ENCODE peak calls at places on chromosomes 16 and 17, in eight cellular contexts. L, M, X, K, Q, W, I and N are unnamed samples.

GRCh38 chr17:34499576-34499975 is 79.8 kb upstream of the TMEM132E start:
- DNase-seq in L (no peak), M (no peak), X (no peak), K (peak), Q (no peak), W (no peak), I (no peak), N (peak)

GRCh38 chr17:63998721-63999679 is 849 bp downstream of the PRR29 start:
- DNase-seq in L (no peak), M (no peak), X (no peak), K (no peak), Q (no peak), W (no peak), I (no peak), N (no peak)

GRCh38 chr17:30363715-30364202 is 15.0 kb upstream of the CPD start:
- DNase-seq in L (peak), M (peak), X (peak), K (peak), Q (no peak), W (peak), I (no peak), N (peak)

GRCh38 chr16:57258226-57258909 is 13.3 kb downstream of the ARL2BP start:
- DNase-seq in L (no peak), M (peak), X (peak), K (no peak), Q (no peak), W (no peak), I (no peak), N (no peak)

GRCh38 chr17:68457539-68458259 is 403 bp upstream of the WIPI1 start:
- DNase-seq in L (peak), M (peak), X (peak), K (peak), Q (peak), W (peak), I (peak), N (peak)

GRCh38 chr17:79041723-79042420 is 17.9 kb downstream of the C1QTNF1 start:
- DNase-seq in L (no peak), M (no peak), X (no peak), K (peak), Q (no peak), W (no peak), I (no peak), N (no peak)

GRCh38 chr17:48970865-48971687 is 2.7 kb upstream of the GIP start:
- DNase-seq in L (no peak), M (no peak), X (peak), K (no peak), Q (no peak), W (no peak), I (no peak), N (no peak)

GRCh38 chr16:27450836-27451341 is 48.9 kb downstream of the IL21R start:
- DNase-seq in L (no peak), M (no peak), X (no peak), K (no peak), Q (no peak), W (no peak), I (no peak), N (no peak)

GRCh38 chr16:77353587-77354263 is 81.1 kb downstream of the ADAMTS18 start:
- DNase-seq in L (no peak), M (no peak), X (no peak), K (peak), Q (no peak), W (no peak), I (no peak), N (no peak)

GRCh38 chr16:82638095-82638798 is 11.5 kb downstream of the CDH13 start:
- DNase-seq in L (no peak), M (no peak), X (no peak), K (peak), Q (no peak), W (no peak), I (no peak), N (peak)

GRCh38 chr17:50689956-50690886 is 17.5 kb downstream of the ANKRD40 start:
- DNase-seq in L (no peak), M (peak), X (peak), K (peak), Q (no peak), W (no peak), I (peak), N (no peak)

GRCh38 chr16:19601083-19601976 is 45.8 kb downstream of the VPS35L start:
- DNase-seq in L (no peak), M (peak), X (no peak), K (peak), Q (peak), W (no peak), I (no peak), N (peak)

GRCh38 chr16:12558641-12559040 is 245.0 kb downstream of the CPPED1 start:
- DNase-seq in L (no peak), M (no peak), X (no peak), K (no peak), Q (no peak), W (no peak), I (no peak), N (no peak)

GRCh38 chr17:83082899-83083367 is 3.5 kb downstream of the METRNL start:
- DNase-seq in L (no peak), M (no peak), X (no peak), K (no peak), Q (no peak), W (no peak), I (no peak), N (no peak)

GRCh38 chr17:82487898-82488297 is 29.4 kb downstream of the NARF start:
- DNase-seq in L (no peak), M (no peak), X (peak), K (no peak), Q (no peak), W (peak), I (no peak), N (no peak)

GRCh38 chr16:24132048-24132796 is 123.9 kb upstream of the CACNG3 start:
- DNase-seq in L (no peak), M (no peak), X (no peak), K (no peak), Q (no peak), W (no peak), I (no peak), N (no peak)

GRCh38 chr17:19454074-19454473 is 43.0 kb downstream of the RNF112 start:
- DNase-seq in L (no peak), M (no peak), X (no peak), K (no peak), Q (no peak), W (no peak), I (no peak), N (no peak)

GRCh38 chr17:69579961-69580677 is 165.6 kb downstream of the MAP2K6 start:
- DNase-seq in L (no peak), M (no peak), X (no peak), K (no peak), Q (no peak), W (no peak), I (no peak), N (no peak)

GRCh38 chr16:400061-400540 is 1.6 kb upstream of the DECR2 start:
- DNase-seq in L (no peak), M (no peak), X (no peak), K (no peak), Q (no peak), W (no peak), I (no peak), N (no peak)

GRCh38 chr16:27324851-27325301 is 11.1 kb downstream of the IL4R start:
- DNase-seq in L (no peak), M (no peak), X (no peak), K (no peak), Q (no peak), W (no peak), I (no peak), N (no peak)

DNA sequence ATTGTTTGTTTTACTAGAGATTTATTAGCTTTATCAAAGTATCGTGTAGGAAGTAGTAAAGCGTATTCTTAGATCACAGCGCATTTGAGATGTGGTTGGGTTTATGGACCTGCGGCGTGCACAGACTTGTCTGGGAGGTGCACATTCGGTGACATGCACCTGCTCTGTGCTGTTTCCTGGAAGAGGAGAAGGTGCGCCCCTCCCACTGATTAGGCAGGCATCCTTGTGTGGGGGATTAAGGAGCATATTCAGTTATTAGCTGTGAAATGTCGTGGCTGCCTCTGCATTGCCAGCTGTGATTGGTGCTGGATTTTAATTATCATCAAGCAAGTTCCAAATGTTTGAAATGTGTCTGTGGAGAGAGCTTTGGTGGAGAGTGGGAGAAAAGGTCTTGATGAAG is 903.8 kb upstream of the RBFOX1 start:
- DNase-seq in L (no peak), M (no peak), X (no peak), K (no peak), Q (no peak), W (no peak), I (no peak), N (no peak)
- TF ChIP-seq CTCF in L (no peak), M (no peak), X (no peak), K (no peak), Q (no peak), W (no peak), I (no peak), N (no peak)

GRCh38 chr16:8714143-8714542 is 39.7 kb downstream of the ABAT start:
- DNase-seq in L (no peak), M (peak), X (no peak), K (no peak), Q (no peak), W (no peak), I (no peak), N (no peak)

GRCh38 chr16:8713635-8714097 is 39.2 kb downstream of the ABAT start:
- DNase-seq in L (no peak), M (peak), X (no peak), K (no peak), Q (no peak), W (no peak), I (no peak), N (no peak)

GRCh38 chr16:8716052-8716451 is 41.6 kb downstream of the ABAT start:
- DNase-seq in L (no peak), M (no peak), X (no peak), K (no peak), Q (no peak), W (no peak), I (no peak), N (no peak)

GRCh38 chr16:8716592-8716991 is 42.2 kb downstream of the ABAT start:
- DNase-seq in L (no peak), M (no peak), X (no peak), K (no peak), Q (no peak), W (no peak), I (no peak), N (no peak)

GRCh38 chr16:8712589-8713361 is 38.4 kb downstream of the ABAT start:
- DNase-seq in L (no peak), M (peak), X (no peak), K (no peak), Q (no peak), W (no peak), I (no peak), N (no peak)
- H3K4me3 ChIP-seq in L (no peak), M (peak), X (no peak), K (no peak), Q (no peak), W (no peak), I (no peak), N (no peak)

DNA sequence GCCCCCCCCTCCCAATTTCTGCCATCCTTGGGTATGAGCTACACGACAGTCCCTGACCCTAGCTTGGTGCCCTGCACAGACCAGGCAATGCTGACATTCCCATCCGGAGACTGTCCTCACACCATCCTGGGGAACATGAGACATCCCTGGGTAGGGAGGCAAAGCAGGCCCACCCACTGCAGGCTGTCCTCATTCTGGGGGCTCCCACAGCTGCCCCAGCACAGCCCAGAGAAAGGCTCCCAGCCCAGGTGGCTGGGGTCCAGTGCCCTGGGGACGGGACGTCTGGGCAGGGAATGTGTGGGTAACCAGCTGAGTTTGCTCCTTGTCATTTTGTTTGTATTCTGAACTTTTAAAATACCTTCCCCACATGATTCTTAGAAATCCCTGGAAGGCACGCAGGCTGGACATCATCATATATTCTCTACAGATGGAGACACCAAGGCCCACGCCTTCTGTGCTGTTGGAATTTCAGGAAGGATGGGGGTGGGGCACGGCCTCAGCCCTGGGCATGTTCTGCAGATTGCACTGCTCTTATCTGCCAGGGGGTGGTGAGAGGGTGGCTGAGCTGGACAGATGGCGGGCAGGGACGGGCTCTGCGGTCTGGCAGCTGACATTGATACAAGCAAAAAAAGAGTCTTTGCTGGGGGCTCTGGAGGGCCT is 28.5 kb downstream of the LRRC75A start:
- DNase-seq in L (peak), M (peak), X (no peak), K (peak), Q (no peak), W (no peak), I (peak), N (peak)
- TF ChIP-seq CTCF in L (peak), M (no peak), X (peak), K (peak), Q (no peak), W (no peak), I (peak), N (peak)

DNA sequence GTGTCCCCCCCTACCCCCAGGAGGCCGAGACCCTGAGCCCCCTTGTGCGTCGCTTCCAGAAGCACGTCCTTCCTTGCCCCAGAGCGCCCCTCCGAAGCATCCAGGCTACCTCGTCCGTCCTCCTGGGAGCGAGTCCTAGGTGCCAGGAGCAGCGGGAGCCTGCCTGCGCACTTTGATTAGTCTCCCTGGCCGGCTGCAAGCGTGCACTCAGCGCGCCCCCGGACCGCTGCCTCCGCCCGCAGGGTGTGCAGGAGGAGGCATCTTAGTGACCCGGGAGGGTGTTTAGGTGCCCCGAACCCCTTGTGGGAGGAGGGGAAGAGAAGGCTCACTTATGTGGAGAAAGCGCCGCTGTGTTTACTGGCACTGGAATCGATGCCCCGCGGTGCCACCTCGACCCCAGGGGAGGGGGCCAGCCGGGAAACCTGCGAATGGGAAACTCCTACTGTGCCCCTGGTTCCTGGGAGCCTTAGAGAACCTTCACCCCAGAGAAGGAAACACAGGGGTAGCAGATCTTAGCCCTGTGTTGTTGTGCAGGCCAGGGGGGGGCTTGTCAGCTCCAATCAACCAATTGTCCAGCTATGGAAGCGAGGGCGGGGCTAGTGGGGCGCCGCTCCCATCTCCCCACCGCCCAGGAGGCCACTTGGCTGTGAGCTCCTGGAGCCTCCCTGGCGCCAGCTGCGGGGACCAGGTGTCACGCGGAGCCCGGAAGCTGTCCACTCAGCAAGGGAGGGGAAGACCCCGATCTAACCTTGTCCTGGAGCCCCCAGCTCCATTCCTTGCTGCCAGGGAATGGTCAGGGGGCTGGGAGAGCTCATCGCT is 922.8 kb upstream of the EEF2KMT start:
- DNase-seq in L (no peak), M (no peak), X (no peak), K (no peak), Q (no peak), W (no peak), I (no peak), N (no peak)
- H3K4me3 ChIP-seq in L (no peak), M (peak), X (no peak), K (no peak), Q (no peak), W (no peak), I (no peak), N (no peak)

DNA sequence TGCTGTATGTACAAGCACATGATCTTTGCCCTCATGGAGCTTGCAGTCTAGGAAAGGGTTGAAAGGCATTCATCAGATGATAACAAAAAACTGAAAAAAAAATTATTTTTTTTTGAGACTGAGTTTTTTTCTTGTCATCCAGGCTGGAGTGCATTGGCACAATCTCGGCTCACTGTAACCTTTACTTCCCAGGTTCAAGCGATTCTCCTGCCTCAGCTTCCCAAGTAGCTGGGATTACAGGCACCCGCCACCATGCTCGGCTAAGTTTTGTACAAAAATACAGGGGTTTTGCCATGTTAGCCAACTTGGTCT is 38.7 kb upstream of the BCAS3 start:
- DNase-seq in L (no peak), M (no peak), X (no peak), K (no peak), Q (no peak), W (no peak), I (no peak), N (no peak)
- TF ChIP-seq CTCF in L (no peak), M (no peak), X (no peak), K (peak), Q (no peak), W (no peak), I (no peak), N (no peak)